ENCODE peak calls at places on chromosomes 13 and 19, in six cellular contexts. H is SK-N-SH, B is neural progenitor cell, X is PC-3, L is MM.1S, K is HCT116. P is an unnamed sample.

GRCh38 chr19:16326401-16327130 is 1.9 kb downstream of the KLF2 start:
- DNase-seq in K (no peak), X (no peak), L (peak; percentile 84), B (peak; percentile 49), H (no peak), P (peak; percentile 61)

GRCh38 chr13:34719060-34719875 is 222.8 kb upstream of the NBEA start:
- DNase-seq in H (no peak), L (no peak), B (peak; percentile 64), K (no peak), X (no peak), P (no peak)

GRCh38 chr19:15252398-15253018 is 20.3 kb upstream of the EPHX3 start:
- DNase-seq in H (no peak), B (peak; percentile 55), X (no peak), K (no peak), L (no peak), P (peak; percentile 77)

GRCh38 chr13:110232756-110233155 is 74.2 kb downstream of the COL4A1 start:
- DNase-seq in X (no peak), H (no peak), B (no peak), K (no peak), L (no peak), P (peak; percentile 77)

GRCh38 chr19:46394398-46394797 is 19.0 kb downstream of the CCDC8 start:
- DNase-seq in L (no peak), H (no peak), K (no peak), B (no peak), X (no peak), P (peak; percentile 29)

GRCh38 chr13:111906306-111906705 is 160.6 kb upstream of the SOX1 start:
- DNase-seq in H (no peak), X (no peak), B (no peak), K (no peak), L (no peak), P (no peak)

GRCh38 chr13:111022241-111022640 is 92.9 kb upstream of the ARHGEF7 start:
- DNase-seq in L (no peak), K (no peak), H (no peak), X (no peak), B (no peak), P (no peak)

GRCh38 chr13:42333613-42334328 is 61.8 kb downstream of the AKAP11 start:
- DNase-seq in K (no peak), X (peak; percentile 62), B (peak; percentile 62), H (no peak), L (peak; percentile 54), P (peak; percentile 42)

GRCh38 chr19:19782783-19783182 is 38.8 kb downstream of the ZNF506 start:
- DNase-seq in K (no peak), L (no peak), X (no peak), H (no peak), B (no peak), P (peak; percentile 4)

GRCh38 chr19:40225440-40226305 is 816 bp downstream of the CCNP start:
- DNase-seq in B (no peak), H (no peak), L (peak; percentile 21), K (no peak), X (no peak), P (peak; percentile 59)

GRCh38 chr13:36872621-36873020 is 47.4 kb downstream of the SMAD9 start:
- DNase-seq in L (no peak), K (no peak), H (no peak), X (no peak), B (peak; percentile 38), P (no peak)

GRCh38 chr13:44191504-44192171 is 182.0 kb upstream of the SERP2 start:
- DNase-seq in L (no peak), X (peak; percentile 41), K (peak; percentile 81), H (peak; percentile 58), B (peak; percentile 83), P (peak; percentile 90)

GRCh38 chr13:110034031-110034430 is 247.6 kb upstream of the IRS2 start:
- DNase-seq in H (no peak), X (no peak), B (no peak), K (no peak), L (no peak), P (no peak)

GRCh38 chr13:45516757-45517156 is 52.0 kb downstream of the COG3 start:
- DNase-seq in L (no peak), B (no peak), K (no peak), H (no peak), X (no peak), P (no peak)

GRCh38 chr13:40440990-40441820 is 225.2 kb downstream of the FOXO1 start:
- DNase-seq in B (no peak), X (no peak), L (no peak), H (peak; percentile 60), K (no peak), P (peak; percentile 34)

GRCh38 chr13:113836917-113837553 is 26.8 kb downstream of the GAS6 start:
- DNase-seq in H (peak; percentile 61), L (no peak), K (peak; percentile 33), B (no peak), X (peak; percentile 31), P (peak; percentile 95)

GRCh38 chr19:7830823-7831222 is 805 bp downstream of the EVI5L start:
- DNase-seq in H (no peak), X (no peak), K (no peak), L (no peak), B (no peak), P (no peak)

GRCh38 chr19:32464279-32464678 is 58.7 kb downstream of the DPY19L3 start:
- DNase-seq in K (peak; percentile 3), B (no peak), X (peak; percentile 42), H (peak; percentile 37), L (peak; percentile 25), P (peak; percentile 24)

GRCh38 chr19:49691243-49692101 is 556 bp downstream of the CPT1C start:
- DNase-seq in L (no peak), K (no peak), H (peak; percentile 91), B (peak; percentile 94), X (peak; percentile 64), P (peak; percentile 85)

GRCh38 chr13:26914624-26915023 is 154.0 kb upstream of the GPR12 start:
- DNase-seq in B (no peak), K (peak; percentile 6), H (no peak), X (no peak), L (no peak), P (no peak)

GRCh38 chr19:47094557-47095517 is 18.7 kb downstream of the ZC3H4 start:
- DNase-seq in X (no peak), K (no peak), B (no peak), L (no peak), H (no peak), P (peak; percentile 13)

GRCh38 chr13:88887045-88887662 is 1216.0 kb downstream of the SLITRK5 start:
- DNase-seq in K (no peak), L (no peak), X (no peak), B (peak; percentile 10), H (no peak), P (no peak)

GRCh38 chr13:46751811-46752635 is 44.9 kb downstream of the ESD start:
- DNase-seq in X (no peak), L (no peak), B (peak; percentile 11), H (no peak), K (no peak), P (peak; percentile 65)

GRCh38 chr13:108968566-108968965 is 339.2 kb downstream of the MYO16 start:
- DNase-seq in B (no peak), L (no peak), X (no peak), H (no peak), K (no peak), P (no peak)

GRCh38 chr13:39106216-39106995 is 68.2 kb downstream of the NHLRC3 start:
- DNase-seq in X (no peak), K (no peak), L (no peak), B (no peak), H (no peak), P (no peak)

GRCh38 chr19:38664503-38665211 is 17.2 kb downstream of the ACTN4 start:
- DNase-seq in X (no peak), B (no peak), K (no peak), L (no peak), H (no peak), P (no peak)

GRCh38 chr19:28401739-28402138 is 811.2 kb downstream of the UQCRFS1 start:
- DNase-seq in X (no peak), B (no peak), H (no peak), L (no peak), K (no peak), P (no peak)

GRCh38 chr19:38663957-38664502 is 16.6 kb downstream of the ACTN4 start:
- DNase-seq in H (no peak), X (no peak), K (no peak), B (no peak), L (no peak), P (no peak)

GRCh38 chr19:6211632-6212402 is 68.0 kb downstream of the MLLT1 start:
- DNase-seq in X (no peak), K (no peak), H (peak; percentile 25), L (no peak), B (no peak), P (no peak)

GRCh38 chr13:44576396-44577235 is 486 bp upstream of the TSC22D1 start:
- DNase-seq in B (peak; percentile 62), X (no peak), K (no peak), H (peak; percentile 68), L (no peak), P (peak; percentile 58)

GRCh38 chr13:51726446-51727185 is 77.3 kb downstream of the DHRS12 start:
- DNase-seq in X (no peak), H (no peak), B (no peak), L (no peak), K (no peak), P (peak; percentile 74)

GRCh38 chr19:4089946-4090345 is 23.2 kb upstream of the ZBTB7A start:
- DNase-seq in H (no peak), B (no peak), X (no peak), K (no peak), L (no peak), P (no peak)
- H3K27ac ChIP-seq in H (no peak overlapping the region), B (no peak overlapping the region), X (no peak overlapping the region), K (no peak overlapping the region), L (no peak overlapping the region), P (no peak overlapping the region)

GRCh38 chr13:50225188-50226155 is 210.2 kb downstream of the KCNRG start:
- DNase-seq in B (peak; percentile 32), H (no peak), L (no peak), K (no peak), X (no peak), P (no peak)

GRCh38 chr13:50222569-50223332 is 207.5 kb downstream of the KCNRG start:
- DNase-seq in K (no peak), B (no peak), L (peak; percentile 80), X (peak; percentile 66), H (no peak), P (peak; percentile 88)

GRCh38 chr13:50226515-50227147 is 211.4 kb downstream of the KCNRG start:
- DNase-seq in B (no peak), H (no peak), K (no peak), L (no peak), X (no peak), P (no peak)

GRCh38 chr13:50227356-50227755 is 212.1 kb downstream of the KCNRG start:
- DNase-seq in X (no peak), H (no peak), L (no peak), K (no peak), B (no peak), P (no peak)

GRCh38 chr13:50224534-50224933 is 209.3 kb downstream of the KCNRG start:
- DNase-seq in B (no peak), K (no peak), H (no peak), X (peak; percentile 65), L (no peak), P (peak; percentile 61)
- TF ChIP-seq EZH2phosphoT487 in B (no peak), K (no peak), H (no peak), X (no peak), L (no peak), P (no peak)

GRCh38 chr13:30153871-30154426 is 153.4 kb downstream of the KATNAL1 start:
- DNase-seq in L (no peak), H (no peak), K (no peak), B (peak; percentile 61), X (no peak), P (peak; percentile 58)
- H3K9ac ChIP-seq in L (no peak overlapping the region), H (no peak overlapping the region), K (no peak overlapping the region), B (no peak overlapping the region), X (no peak overlapping the region), P (no peak overlapping the region)

GRCh38 chr13:95049772-95050171 is 251.5 kb downstream of the ABCC4 start:
- DNase-seq in B (no peak), K (no peak), H (no peak), X (no peak), L (no peak), P (no peak)
- H3K27ac ChIP-seq in B (no peak overlapping the region), K (no peak overlapping the region), H (no peak overlapping the region), X (no peak overlapping the region), L (no peak overlapping the region), P (no peak overlapping the region)

P was measured in GM23248.